ENCODE peak calls at places on chromosomes 6 and 20, in nine cellular contexts. H, A, M, Y, T, C, U, J and F are unnamed samples.

GRCh38 chr20:6055981-6056569 is 2.2 kb upstream of the LRRN4 start:
- DNase-seq in H (no peak), A (no peak), M (no peak), Y (no peak), T (no peak), C (no peak), U (peak), J (no peak), F (no peak)

GRCh38 chr20:2652724-2653510 is 485 bp downstream of the NOP56 start:
- DNase-seq in H (peak), A (no peak), M (no peak), Y (no peak), T (peak), C (no peak), U (no peak), J (peak), F (no peak)

GRCh38 chr6:148617522-148617921 is 129.3 kb upstream of the UST start:
- DNase-seq in H (no peak), A (no peak), M (no peak), Y (no peak), T (no peak), C (no peak), U (no peak), J (no peak), F (no peak)

GRCh38 chr6:44062771-44063560 is 64.3 kb downstream of the MRPL14 start:
- DNase-seq in H (no peak), A (no peak), M (peak), Y (peak), T (peak), C (no peak), U (peak), J (no peak), F (no peak)

GRCh38 chr6:39897699-39898098 is 36.6 kb downstream of the MOCS1 start:
- DNase-seq in H (peak), A (no peak), M (no peak), Y (no peak), T (no peak), C (no peak), U (no peak), J (no peak), F (no peak)

GRCh38 chr6:113411006-113411405 is 446.1 kb upstream of the MARCKS start:
- DNase-seq in H (peak), A (no peak), M (no peak), Y (no peak), T (no peak), C (no peak), U (no peak), J (no peak), F (no peak)

GRCh38 chr20:24497851-24498250 is 28.4 kb downstream of the SYNDIG1 start:
- DNase-seq in H (no peak), A (no peak), M (no peak), Y (peak), T (no peak), C (no peak), U (no peak), J (no peak), F (no peak)

GRCh38 chr6:33822575-33823395 is 19.0 kb upstream of the MLN start:
- DNase-seq in H (no peak), A (peak), M (no peak), Y (no peak), T (no peak), C (no peak), U (peak), J (no peak), F (no peak)

GRCh38 chr20:33710681-33711445 is 9.2 kb downstream of the PXMP4 start:
- DNase-seq in H (no peak), A (no peak), M (no peak), Y (no peak), T (no peak), C (no peak), U (peak), J (no peak), F (no peak)

GRCh38 chr6:68282646-68283045 is 352.4 kb upstream of the ADGRB3 start:
- DNase-seq in H (no peak), A (no peak), M (no peak), Y (no peak), T (no peak), C (no peak), U (no peak), J (no peak), F (no peak)
- H3K27ac ChIP-seq in H (no peak), A (no peak), M (no peak), Y (no peak), T (no peak), C (no peak), U (no peak), J (no peak), F (no peak)

GRCh38 chr20:3751284-3751663 is 16.3 kb downstream of the ADISSP start:
- DNase-seq in H (no peak), A (no peak), M (no peak), Y (no peak), T (no peak), C (no peak), U (no peak), J (no peak), F (no peak)
- TF ChIP-seq CTCF in H (no peak), A (no peak), M (no peak), Y (no peak), T (no peak), C (no peak), U (peak), J (no peak), F (no peak)

GRCh38 chr6:24911983-24912382 is 23.8 kb downstream of the RIPOR2 start:
- DNase-seq in H (no peak), A (no peak), M (no peak), Y (no peak), T (no peak), C (peak), U (no peak), J (no peak), F (no peak)
- H3K27ac ChIP-seq in H (peak), A (no peak), M (no peak), Y (no peak), T (no peak), C (no peak), U (no peak), J (no peak), F (peak)

GRCh38 chr20:4513720-4514119 is 208.0 kb upstream of the PRND start:
- DNase-seq in H (no peak), A (peak), M (no peak), Y (no peak), T (no peak), C (no peak), U (no peak), J (no peak), F (no peak)
- TF ChIP-seq CTCF in H (no peak), A (no peak), M (no peak), Y (no peak), T (no peak), C (no peak), U (no peak), J (no peak), F (no peak)